ENCODE peak calls at places on chromosome 19, in nine cellular contexts. X, S, L, N, K, I, E, R and A are unnamed samples.

GRCh38 chr19:12648088-12648487 is 18.5 kb downstream of the MAN2B1 start:
- DNase-seq in R (no peak), X (no peak), L (no peak), N (no peak), K (peak), I (no peak), E (no peak), S (no peak), A (no peak)

GRCh38 chr19:42277821-42278809 is 9.1 kb downstream of the CIC start:
- DNase-seq in S (peak), N (no peak), I (no peak), E (peak), K (peak), R (no peak), L (no peak), X (no peak), A (peak)

GRCh38 chr19:29812080-29812880 is 489 bp downstream of the CCNE1 start:
- DNase-seq in R (peak), X (no peak), S (no peak), E (peak), L (no peak), N (peak), I (peak), K (peak), A (no peak)

GRCh38 chr19:6509118-6509971 is 7.2 kb upstream of the TUBB4A start:
- DNase-seq in K (no peak), R (no peak), X (peak), I (no peak), L (no peak), N (no peak), E (peak), S (no peak), A (peak)

GRCh38 chr19:8673281-8673891 is 25.2 kb downstream of the ACTL9 start:
- DNase-seq in S (no peak), K (no peak), E (no peak), N (no peak), L (no peak), I (no peak), X (no peak), R (no peak), A (no peak)

GRCh38 chr19:34253711-34254551 is 423 bp upstream of the GARRE1 start:
- DNase-seq in X (peak), L (peak), R (peak), S (no peak), I (peak), K (peak), E (peak), N (no peak), A (peak)

GRCh38 chr19:47228937-47229673 is 1.9 kb downstream of the BBC3 start:
- DNase-seq in R (peak), I (no peak), K (no peak), L (no peak), N (peak), X (no peak), S (peak), E (no peak), A (no peak)

GRCh38 chr19:51324082-51324481 is 12.6 kb downstream of the IGLON5 start:
- DNase-seq in E (no peak), X (no peak), L (no peak), I (no peak), K (no peak), S (no peak), N (no peak), R (no peak), A (no peak)

GRCh38 chr19:5170329-5170745 is 170.3 kb downstream of the PTPRS start:
- DNase-seq in S (no peak), I (peak), E (no peak), X (no peak), K (no peak), L (peak), N (peak), R (peak), A (no peak)